ENCODE peak calls at places on chromosome 3, in four cellular contexts. I is CD8-positive, alpha-beta T cell; W is neural progenitor cell; E is AG09309. Y is an unnamed sample.
A peak's percentile ranks its signal among the peaks of the same experiment; 100 is the strongest.

GRCh38 chr3:18423401-18424212 is 1.5 kb downstream of the SATB1 start:
- DNase-seq in E (no peak), W (peak; percentile 41), I (no peak), Y (no peak)

GRCh38 chr3:57226156-57226555 is 1.4 kb upstream of the APPL1 start:
- DNase-seq in I (no peak), W (no peak), E (no peak), Y (no peak)

GRCh38 chr3:195876297-195877031 is 31.9 kb downstream of the TNK2 start:
- DNase-seq in W (no peak), I (no peak), E (no peak), Y (no peak)

GRCh38 chr3:52196977-52197376 is 983 bp upstream of the ALAS1 start:
- DNase-seq in I (no peak), E (no peak), W (no peak), Y (no peak)

GRCh38 chr3:97896547-97896946 is 74.7 kb downstream of the CRYBG3 start:
- DNase-seq in E (no peak), W (no peak), I (no peak), Y (no peak)

GRCh38 chr3:87167634-87168456 is 59.3 kb upstream of the CHMP2B start:
- DNase-seq in W (peak; percentile 60), I (no peak), E (peak; percentile 20), Y (peak; percentile 19)

GRCh38 chr3:127451321-127451720 is 139.2 kb downstream of the TPRA1 start:
- DNase-seq in E (no peak), W (no peak), I (no peak), Y (no peak)

GRCh38 chr3:67593761-67594234 is 60.6 kb downstream of the SUCLG2 start:
- DNase-seq in I (no peak), W (no peak), E (peak; percentile 48), Y (no peak)

GRCh38 chr3:34106879-34107278 is 308.4 kb downstream of the PDCD6IP start:
- DNase-seq in I (no peak), W (peak; percentile 70), E (no peak), Y (no peak)

GRCh38 chr3:116135462-116135861 is 309.8 kb downstream of the LSAMP start:
- DNase-seq in W (no peak), E (no peak), I (no peak), Y (no peak)

GRCh38 chr3:43455233-43455632 is 166.6 kb downstream of the ANO10 start:
- DNase-seq in W (no peak), I (no peak), E (no peak), Y (peak; percentile 94)

GRCh38 chr3:171566803-171567422 is 106.7 kb upstream of the TNIK start:
- DNase-seq in I (no peak), W (peak; percentile 69), E (no peak), Y (peak; percentile 10)

GRCh38 chr3:133662256-133662773 is 574 bp upstream of the TOPBP1 start:
- DNase-seq in W (peak; percentile 15), E (no peak), I (no peak), Y (no peak)

GRCh38 chr3:152785051-152785450 is 49.9 kb upstream of the P2RY1 start:
- DNase-seq in E (no peak), I (no peak), W (no peak), Y (no peak)

GRCh38 chr3:73045391-73045790 is 16.1 kb upstream of the EBLN2 start:
- DNase-seq in I (no peak), W (no peak), E (no peak), Y (no peak)

GRCh38 chr3:177596822-177597271 is 399.6 kb upstream of the TBL1XR1 start:
- DNase-seq in E (no peak), W (no peak), I (no peak), Y (peak; percentile 72)

GRCh38 chr3:42763023-42763422 is 10.0 kb downstream of the CCDC13 start:
- DNase-seq in E (no peak), I (no peak), W (no peak), Y (no peak)

GRCh38 chr3:127688416-127689265 is 15.9 kb downstream of the ABTB1 start:
- DNase-seq in I (no peak), W (peak; percentile 58), E (no peak), Y (no peak)

GRCh38 chr3:25901796-25902195 is 111.9 kb downstream of the OXSM start:
- DNase-seq in E (no peak), I (no peak), W (no peak), Y (no peak)

GRCh38 chr3:142966808-142967207 is 3.3 kb upstream of the PAQR9 start:
- DNase-seq in I (no peak), E (no peak), W (no peak), Y (no peak)

GRCh38 chr3:150388468-150389418 is 19.4 kb upstream of the TSC22D2 start:
- DNase-seq in I (no peak), W (no peak), E (no peak), Y (no peak)

GRCh38 chr3:12158387-12159226 is at the start of gene TIMP4:
- DNase-seq in W (peak; percentile 54), I (no peak), E (no peak), Y (no peak)

GRCh38 chr3:12901631-12902045 is 60.3 kb upstream of the RPL32 start:
- DNase-seq in E (no peak), I (no peak), W (no peak), Y (no peak)

GRCh38 chr3:24004171-24004938 is 59.3 kb downstream of the NR1D2 start:
- DNase-seq in I (no peak), W (no peak), E (no peak), Y (no peak)

GRCh38 chr3:120460862-120461261 is 10.1 kb upstream of the FSTL1 start:
- DNase-seq in W (no peak), I (no peak), E (no peak), Y (no peak)

GRCh38 chr3:165883866-165884478 is 46.7 kb upstream of the BCHE start:
- DNase-seq in I (no peak), E (no peak), W (no peak), Y (no peak)
- H3K4me3 ChIP-seq in I (no peak overlapping the region), E (no peak overlapping the region), W (no peak overlapping the region), Y (peak overlapping the region; percentile 36)

GRCh38 chr3:53201190-53201504 is 40.1 kb downstream of the PRKCD start:
- DNase-seq in E (no peak), W (no peak), I (no peak), Y (no peak)
- TF ChIP-seq CTCF in E (no peak), W (no peak), I (no peak), Y (no peak)

GRCh38 chr3:112973325-112974177 is 1.4 kb downstream of the CD200R1 start:
- DNase-seq in E (no peak), I (no peak), W (no peak), Y (no peak)

GRCh38 chr3:112974178-112974517 is 755 bp downstream of the CD200R1 start:
- DNase-seq in E (no peak), W (no peak), I (no peak), Y (no peak)

GRCh38 chr3:112976953-112977352 is 2.0 kb upstream of the CD200R1 start:
- DNase-seq in W (no peak), E (no peak), I (no peak), Y (no peak)

GRCh38 chr3:112976001-112976400 is 1.1 kb upstream of the CD200R1 start:
- DNase-seq in W (no peak), E (no peak), I (no peak), Y (no peak)

GRCh38 chr3:112974894-112975293 is at the start of gene CD200R1:
- DNase-seq in W (no peak), E (no peak), I (no peak), Y (no peak)
- H3K4me3 ChIP-seq in W (no peak within 1 kb of the TSS), E (no peak within 1 kb of the TSS), I (peak within 1 kb of the TSS; percentile 45), Y (no peak within 1 kb of the TSS)

GRCh38 chr3:181274025-181274424 is 284.5 kb upstream of the DNAJC19 start:
- DNase-seq in I (no peak), W (no peak), E (no peak), Y (no peak)

GRCh38 chr3:181279239-181279565 is 289.7 kb upstream of the DNAJC19 start:
- DNase-seq in W (no peak), E (no peak), I (no peak), Y (no peak)

GRCh38 chr3:181276358-181276896 is 286.9 kb upstream of the DNAJC19 start:
- DNase-seq in E (no peak), W (no peak), I (no peak), Y (no peak)

DNA sequence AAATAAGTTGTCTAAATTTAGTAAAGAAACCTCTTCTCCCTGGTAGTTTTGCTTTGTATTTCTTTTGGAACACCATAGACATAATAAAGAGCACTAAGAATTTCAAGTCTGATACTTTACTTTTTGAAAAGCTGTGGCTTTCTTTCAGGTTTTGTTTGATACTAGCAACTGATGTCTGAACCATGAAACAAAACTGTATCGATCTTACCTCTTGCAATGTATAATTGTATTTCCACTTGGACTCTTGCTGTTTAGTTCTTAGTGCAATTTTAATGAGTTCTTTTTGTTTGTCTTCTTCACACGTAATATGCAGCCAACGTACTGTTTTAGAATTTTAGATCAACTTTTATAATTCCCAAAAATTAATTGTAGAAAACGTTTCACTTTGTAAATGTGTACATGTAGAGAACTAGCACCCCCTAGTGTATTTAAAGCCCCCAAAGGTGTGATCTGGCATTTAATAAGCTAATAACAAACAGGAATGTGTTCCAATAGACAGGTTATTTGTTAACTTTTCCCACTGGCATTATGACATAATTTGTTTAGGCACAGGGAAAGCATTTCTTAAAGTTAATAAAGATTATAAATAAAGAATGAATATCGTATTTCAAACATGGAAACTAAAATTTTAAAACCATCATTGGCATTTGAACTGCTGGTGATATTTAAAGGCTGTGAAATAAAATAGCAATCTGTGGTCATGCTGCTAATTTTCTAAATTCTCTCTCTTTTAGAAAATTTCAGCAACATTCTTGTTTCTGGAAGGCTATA is 289.1 kb upstream of the DNAJC19 start:
- DNase-seq in E (no peak), I (no peak), W (peak; percentile 42), Y (no peak)
- TF ChIP-seq CTCF in E (no peak), I (peak; percentile 42), W (peak; percentile 70), Y (peak; percentile 39)

DNA sequence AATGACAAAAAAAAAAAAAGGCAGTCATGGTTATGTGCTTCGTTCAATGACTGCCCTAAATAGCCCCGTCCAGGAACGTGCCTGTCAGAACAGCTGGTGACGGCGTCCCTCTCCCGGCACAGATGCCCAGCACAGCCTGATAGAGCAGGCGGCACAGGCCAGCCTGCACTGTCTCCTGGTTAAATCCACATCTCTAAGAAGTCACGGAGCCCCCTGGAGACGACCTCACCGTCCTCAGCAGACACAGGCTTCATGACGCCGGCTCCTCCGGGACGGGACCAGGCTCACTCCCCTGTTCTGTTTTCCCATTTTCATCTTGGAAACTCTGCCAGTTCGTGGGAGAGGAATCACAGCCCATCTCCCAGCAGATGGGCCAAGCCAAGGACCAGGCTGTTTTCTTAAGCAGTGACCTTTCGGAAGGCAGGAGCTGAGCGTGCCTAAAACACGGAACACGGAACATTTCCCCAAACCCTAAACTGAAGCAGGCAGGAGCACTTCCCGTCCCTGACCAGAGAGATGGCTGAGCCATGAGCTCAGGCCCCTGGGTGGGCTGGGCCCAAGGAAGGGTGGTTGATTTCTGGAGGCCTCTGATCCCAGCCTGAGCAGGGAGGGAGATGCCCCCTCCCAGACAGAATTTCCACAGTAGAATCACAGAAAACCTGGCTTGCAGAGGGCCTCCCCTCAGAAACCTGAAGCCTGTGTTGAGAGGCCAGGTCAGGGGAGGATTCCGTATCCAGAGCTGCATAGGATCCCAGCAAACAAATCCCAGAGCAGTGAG is 35.9 kb downstream of the ADCY5 start:
- DNase-seq in W (no peak), E (no peak), I (no peak), Y (no peak)
- H3K4me3 ChIP-seq in W (no peak overlapping the region), E (no peak overlapping the region), I (no peak overlapping the region), Y (no peak overlapping the region)

GRCh38 chr3:59163953-59164352 is 114.1 kb upstream of the CFAP20DC start:
- DNase-seq in I (no peak), W (no peak), E (no peak), Y (no peak)

DNA sequence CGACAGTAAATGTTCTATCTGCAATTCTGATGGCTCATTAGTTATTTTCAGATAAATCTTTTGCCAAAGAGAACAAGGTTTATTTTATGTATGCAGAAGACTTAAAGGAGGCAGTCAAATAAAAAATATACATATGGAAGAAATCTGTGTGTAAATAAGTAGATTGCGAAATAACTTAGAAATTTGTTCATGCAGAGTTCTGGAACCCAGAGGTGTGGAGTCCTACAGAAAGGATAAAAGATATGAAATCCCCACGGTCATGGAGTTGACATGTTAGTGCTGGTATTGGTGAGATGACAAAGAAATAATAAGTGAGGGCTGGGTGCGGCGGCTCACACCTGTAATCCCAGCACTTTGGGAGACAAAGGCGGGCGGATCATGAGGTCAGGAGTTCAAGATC is 111.2 kb upstream of the CFAP20DC start:
- DNase-seq in E (no peak), W (no peak), I (no peak), Y (no peak)
- TF ChIP-seq CTCF in E (no peak), W (no peak), I (no peak), Y (no peak)